ENCODE peak calls at places on chromosome 16, in seven cellular contexts. X is iris pigment epithelial cell; D is NCI-H69; C is stimulated activated CD4-positive, alpha-beta T cell treated with anti-CD3 and anti-CD28 coated beads, Interleukin-2, amount 100 ng/mL, for 24 hours; Q is body of pancreas; Z is H9; S is ascending aorta. R is an unnamed sample.

GRCh38 chr16:77385481-77385880 is 49.4 kb downstream of the ADAMTS18 start:
- DNase-seq in S (no peak), C (no peak), Q (no peak), Z (no peak), D (peak; percentile 49), X (no peak), R (no peak)

GRCh38 chr16:77748426-77748825 is 26.1 kb downstream of the NUDT7 start:
- DNase-seq in C (no peak), Z (no peak), S (no peak), Q (no peak), X (no peak), D (no peak), R (no peak)

GRCh38 chr16:82263456-82264159 is 93.6 kb upstream of the MPHOSPH6 start:
- DNase-seq in C (peak; percentile 48), D (peak; percentile 41), X (peak; percentile 41), Z (peak; percentile 61), S (peak; percentile 70), Q (peak; percentile 59), R (peak; percentile 15)

GRCh38 chr16:86213427-86214205 is 296.7 kb upstream of the FOXF1 start:
- DNase-seq in D (no peak), X (no peak), Z (no peak), Q (no peak), S (peak; percentile 34), C (no peak), R (no peak)

GRCh38 chr16:57377080-57377841 is 5.0 kb downstream of the CX3CL1 start:
- DNase-seq in Q (no peak), S (no peak), D (no peak), C (peak; percentile 38), Z (peak; percentile 48), X (peak; percentile 8), R (no peak)

GRCh38 chr16:87834015-87834667 is 35.2 kb downstream of the SLC7A5 start:
- DNase-seq in Z (no peak), C (no peak), D (no peak), Q (no peak), S (no peak), X (no peak), R (no peak)

GRCh38 chr16:70453891-70454220 is 539 bp upstream of the FCSK start:
- DNase-seq in Z (no peak), Q (no peak), C (no peak), X (no peak), D (peak; percentile 76), S (no peak), R (no peak)

GRCh38 chr16:8798174-8798527 is 512 bp downstream of the PMM2 start:
- DNase-seq in S (no peak), C (no peak), Q (no peak), Z (no peak), X (peak; percentile 52), D (no peak), R (peak; percentile 52)

GRCh38 chr16:66299349-66299748 is 67.1 kb upstream of the CDH5 start:
- DNase-seq in Z (no peak), Q (no peak), D (no peak), S (no peak), X (no peak), C (no peak), R (no peak)

GRCh38 chr16:84293406-84293805 is 1.3 kb upstream of the WFDC1 start:
- DNase-seq in S (no peak), Z (no peak), X (no peak), D (no peak), C (no peak), Q (no peak), R (no peak)

GRCh38 chr16:88378836-88379693 is 3.7 kb upstream of the ZNF469 start:
- DNase-seq in Q (no peak), D (no peak), Z (no peak), C (no peak), X (no peak), S (no peak), R (no peak)

GRCh38 chr16:23784811-23785447 is 30.1 kb downstream of the CHP2 start:
- DNase-seq in C (no peak), Q (no peak), X (peak; percentile 45), D (no peak), Z (no peak), S (no peak), R (peak; percentile 8)

GRCh38 chr16:85173077-85173980 is 61.1 kb upstream of the CIBAR2 start:
- DNase-seq in Z (no peak), S (no peak), X (peak; percentile 97), Q (no peak), C (no peak), D (no peak), R (peak; percentile 99)

GRCh38 chr16:86337138-86337537 is 173.2 kb upstream of the FOXF1 start:
- DNase-seq in X (no peak), C (no peak), S (no peak), D (no peak), Z (peak; percentile 49), Q (no peak), R (no peak)

GRCh38 chr16:66447491-66447890 is 20.4 kb downstream of the BEAN1 start:
- DNase-seq in D (no peak), S (no peak), C (no peak), X (no peak), Z (no peak), Q (no peak), R (no peak)

GRCh38 chr16:57667526-57668258 is 414 bp upstream of the ADGRG3 start:
- DNase-seq in C (no peak), D (peak; percentile 29), X (peak; percentile 84), Z (peak; percentile 57), Q (no peak), S (peak; percentile 75), R (peak; percentile 53)

GRCh38 chr16:84606081-84606875 is 11.6 kb downstream of the COTL1 start:
- DNase-seq in C (no peak), X (no peak), Q (no peak), S (peak; percentile 57), Z (no peak), D (no peak), R (no peak)

GRCh38 chr16:57797526-57798266 is 4.6 kb downstream of the KIFC3 start:
- DNase-seq in X (no peak), S (no peak), Q (peak; percentile 82), D (peak; percentile 45), C (no peak), Z (peak; percentile 68), R (peak; percentile 55)

GRCh38 chr16:50038756-50039529 is 13.9 kb downstream of the CNEP1R1 start:
- DNase-seq in X (no peak), C (no peak), D (no peak), Q (no peak), S (peak; percentile 70), Z (no peak), R (no peak)

GRCh38 chr16:71855937-71856662 is 10.3 kb downstream of the ATXN1L start:
- DNase-seq in C (no peak), S (no peak), Z (no peak), X (no peak), D (no peak), Q (no peak), R (no peak)

GRCh38 chr16:20676268-20676828 is 21.1 kb downstream of the ACSM1 start:
- DNase-seq in S (no peak), D (no peak), Z (no peak), C (no peak), Q (peak; percentile 54), X (no peak), R (no peak)

GRCh38 chr16:28935924-28936783 is 4.4 kb downstream of the CD19 start:
- DNase-seq in S (peak; percentile 84), C (peak; percentile 90), Z (peak; percentile 95), D (peak; percentile 42), Q (peak; percentile 78), X (peak; percentile 77), R (peak; percentile 79)

GRCh38 chr16:87465306-87465705 is 27.5 kb downstream of the ZCCHC14 start:
- DNase-seq in C (no peak), Q (peak; percentile 82), D (peak; percentile 6), Z (no peak), S (peak; percentile 89), X (peak; percentile 89), R (peak; percentile 88)

GRCh38 chr16:10983175-10983558 is 38.8 kb downstream of the CLEC16A start:
- DNase-seq in X (no peak), Q (no peak), C (no peak), Z (no peak), S (no peak), D (peak; percentile 25), R (no peak)

GRCh38 chr16:85718682-85719081 is 29.9 kb upstream of the GINS2 start:
- DNase-seq in X (no peak), Q (peak; percentile 27), D (peak; percentile 29), S (no peak), Z (peak; percentile 67), C (peak; percentile 32), R (no peak)

GRCh38 chr16:85347213-85347591 is 234.9 kb upstream of the CIBAR2 start:
- DNase-seq in Q (no peak), S (no peak), C (peak; percentile 16), Z (peak; percentile 71), D (peak; percentile 48), X (no peak), R (peak; percentile 64)

GRCh38 chr16:20898938-20899502 is 1.1 kb downstream of the DCUN1D3 start:
- DNase-seq in Q (no peak), S (peak; percentile 57), C (no peak), D (no peak), Z (no peak), X (peak; percentile 81), R (peak; percentile 88)

GRCh38 chr16:67241008-67241900 is 6.0 kb downstream of the FHOD1 start:
- DNase-seq in C (no peak), Q (peak; percentile 60), X (peak; percentile 85), Z (peak; percentile 42), D (no peak), S (peak; percentile 83), R (peak; percentile 95)

GRCh38 chr16:24116989-24117388 is 139.1 kb upstream of the CACNG3 start:
- DNase-seq in D (no peak), Q (no peak), C (no peak), Z (no peak), X (no peak), S (no peak), R (no peak)

GRCh38 chr16:86514656-86515376 is 4.5 kb downstream of the FOXF1 start:
- DNase-seq in S (no peak), X (peak; percentile 21), Z (no peak), C (no peak), D (no peak), Q (no peak), R (peak; percentile 29)

GRCh38 chr16:4909825-4910224 is 27.1 kb downstream of the PPL start:
- DNase-seq in D (no peak), Z (no peak), X (no peak), S (no peak), Q (no peak), C (no peak), R (no peak)

GRCh38 chr16:81917375-81917774 is 93.9 kb downstream of the SDR42E1 start:
- DNase-seq in D (no peak), Z (no peak), S (no peak), C (no peak), X (no peak), Q (no peak), R (no peak)

GRCh38 chr16:68470461-68471150 is 22.3 kb upstream of the SMPD3 start:
- DNase-seq in D (no peak), Q (no peak), X (no peak), S (no peak), C (peak; percentile 7), Z (no peak), R (no peak)

GRCh38 chr16:86089341-86089900 is 190.5 kb downstream of the IRF8 start:
- DNase-seq in X (no peak), S (no peak), D (no peak), Q (no peak), Z (no peak), C (no peak), R (no peak)

GRCh38 chr16:27290582-27290981 is 22.0 kb upstream of the NSMCE1 start:
- DNase-seq in S (no peak), Z (no peak), Q (no peak), X (no peak), C (no peak), D (no peak), R (no peak)

GRCh38 chr16:67181346-67181745 is 2.4 kb downstream of the MATCAP1 start:
- DNase-seq in S (no peak), D (no peak), X (peak; percentile 74), Z (no peak), Q (no peak), C (no peak), R (peak; percentile 87)

R was measured in amniotic epithelial cell.